ENCODE peak calls at places on chromosome 12, in ten cellular contexts. One of them, this sample, is unnamed.

GRCh38 chr12:30622509-30622908 is 73.2 kb downstream of the IPO8 start:
- DNase-seq in body of pancreas: no peak
- DNase-seq in germinal center: no peak
- DNase-seq in astrocyte of the cerebellum: no peak
- DNase-seq in SW480: no peak
- DNase-seq in activated naive CD4-positive, alpha-beta T cell treated with Interleukin-2 at 50 U/mL for 16 hours: no peak
- DNase-seq in neuronal stem cell: no peak
- DNase-seq in GM12892: peak
- DNase-seq in WTC11: no peak
- DNase-seq in adrenal gland: no peak
- DNase-seq in this sample: no peak

GRCh38 chr12:5748027-5748426 is 197.0 kb downstream of the ANO2 start:
- DNase-seq in WTC11: no peak
- DNase-seq in SW480: no peak
- DNase-seq in GM12892: no peak
- DNase-seq in astrocyte of the cerebellum: no peak
- DNase-seq in adrenal gland: no peak
- DNase-seq in activated naive CD4-positive, alpha-beta T cell treated with Interleukin-2 at 50 U/mL for 16 hours: no peak
- DNase-seq in germinal center: no peak
- DNase-seq in neuronal stem cell: no peak
- DNase-seq in body of pancreas: no peak
- DNase-seq in this sample: no peak

GRCh38 chr12:66623455-66623854 is 55.4 kb downstream of the GRIP1 start:
- DNase-seq in SW480: no peak
- DNase-seq in WTC11: no peak
- DNase-seq in neuronal stem cell: no peak
- DNase-seq in GM12892: no peak
- DNase-seq in body of pancreas: no peak
- DNase-seq in germinal center: no peak
- DNase-seq in adrenal gland: no peak
- DNase-seq in activated naive CD4-positive, alpha-beta T cell treated with Interleukin-2 at 50 U/mL for 16 hours: no peak
- DNase-seq in astrocyte of the cerebellum: no peak
- DNase-seq in this sample: no peak

GRCh38 chr12:88416786-88417185 is 163.5 kb downstream of the KITLG start:
- DNase-seq in astrocyte of the cerebellum: no peak
- DNase-seq in body of pancreas: no peak
- DNase-seq in neuronal stem cell: no peak
- DNase-seq in GM12892: no peak
- DNase-seq in WTC11: no peak
- DNase-seq in SW480: no peak
- DNase-seq in adrenal gland: no peak
- DNase-seq in germinal center: no peak
- DNase-seq in activated naive CD4-positive, alpha-beta T cell treated with Interleukin-2 at 50 U/mL for 16 hours: no peak
- DNase-seq in this sample: no peak

GRCh38 chr12:133135747-133136146 is 5.3 kb downstream of the ZNF10 start:
- DNase-seq in adrenal gland: no peak
- DNase-seq in SW480: no peak
- DNase-seq in GM12892: no peak
- DNase-seq in germinal center: no peak
- DNase-seq in body of pancreas: no peak
- DNase-seq in neuronal stem cell: no peak
- DNase-seq in WTC11: no peak
- DNase-seq in activated naive CD4-positive, alpha-beta T cell treated with Interleukin-2 at 50 U/mL for 16 hours: no peak
- DNase-seq in astrocyte of the cerebellum: no peak
- DNase-seq in this sample: no peak

GRCh38 chr12:112941528-112942335 is 3.5 kb downstream of the OAS3 start:
- DNase-seq in adrenal gland: no peak
- DNase-seq in WTC11: no peak
- DNase-seq in germinal center: no peak
- DNase-seq in GM12892: no peak
- DNase-seq in SW480: no peak
- DNase-seq in body of pancreas: no peak
- DNase-seq in neuronal stem cell: no peak
- DNase-seq in astrocyte of the cerebellum: no peak
- DNase-seq in activated naive CD4-positive, alpha-beta T cell treated with Interleukin-2 at 50 U/mL for 16 hours: no peak
- DNase-seq in this sample: no peak

GRCh38 chr12:113247123-113248045 is 26.1 kb downstream of the TPCN1 start:
- DNase-seq in body of pancreas: peak
- DNase-seq in astrocyte of the cerebellum: no peak
- DNase-seq in activated naive CD4-positive, alpha-beta T cell treated with Interleukin-2 at 50 U/mL for 16 hours: no peak
- DNase-seq in neuronal stem cell: no peak
- DNase-seq in adrenal gland: peak
- DNase-seq in germinal center: no peak
- DNase-seq in GM12892: no peak
- DNase-seq in WTC11: no peak
- DNase-seq in SW480: no peak
- DNase-seq in this sample: no peak

GRCh38 chr12:52602552-52602951 is 1.3 kb upstream of the KRT72 start:
- DNase-seq in body of pancreas: no peak
- DNase-seq in GM12892: no peak
- DNase-seq in adrenal gland: no peak
- DNase-seq in neuronal stem cell: no peak
- DNase-seq in germinal center: no peak
- DNase-seq in activated naive CD4-positive, alpha-beta T cell treated with Interleukin-2 at 50 U/mL for 16 hours: no peak
- DNase-seq in WTC11: no peak
- DNase-seq in SW480: no peak
- DNase-seq in astrocyte of the cerebellum: no peak
- DNase-seq in this sample: no peak

GRCh38 chr12:75329918-75330826 is at the start of gene CAPS2:
- DNase-seq in GM12892: peak
- DNase-seq in germinal center: peak
- DNase-seq in astrocyte of the cerebellum: peak
- DNase-seq in SW480: peak
- DNase-seq in adrenal gland: peak
- DNase-seq in neuronal stem cell: peak
- DNase-seq in body of pancreas: peak
- DNase-seq in activated naive CD4-positive, alpha-beta T cell treated with Interleukin-2 at 50 U/mL for 16 hours: peak
- DNase-seq in WTC11: peak
- DNase-seq in this sample: peak

GRCh38 chr12:46268617-46269428 is at the start of gene SLC38A1:
- DNase-seq in astrocyte of the cerebellum: no peak
- DNase-seq in SW480: peak
- DNase-seq in germinal center: peak
- DNase-seq in adrenal gland: peak
- DNase-seq in body of pancreas: peak
- DNase-seq in activated naive CD4-positive, alpha-beta T cell treated with Interleukin-2 at 50 U/mL for 16 hours: peak
- DNase-seq in WTC11: peak
- DNase-seq in neuronal stem cell: peak
- DNase-seq in GM12892: peak
- DNase-seq in this sample: peak

This sample was measured in KG1.